ENCODE peak calls at places on chromosomes 6 and 20, in ten cellular contexts. Q is neural progenitor cell, H is thoracic aorta, O is HepG2, G is MM.1S, C is psoas muscle, L is uterus, R is A549, S is HCT116, K is keratinocyte. A is an unnamed sample.
A peak's percentile ranks its signal among the peaks of the same experiment; 100 is the strongest.

GRCh38 chr20:59785118-59785959 is 148.1 kb downstream of the SYCP2 start:
- DNase-seq in S (no peak), K (no peak), R (no peak), G (no peak), H (no peak), C (no peak), L (no peak), O (no peak), Q (no peak), A (no peak)

GRCh38 chr6:157798851-157799250 is 24.2 kb upstream of the SNX9 start:
- DNase-seq in O (no peak), K (no peak), R (no peak), L (no peak), H (no peak), S (no peak), Q (no peak), G (no peak), C (no peak), A (no peak)

GRCh38 chr6:677919-678318 is 15.0 kb downstream of the EXOC2 start:
- DNase-seq in Q (no peak), O (no peak), R (no peak), G (no peak), L (no peak), H (no peak), C (no peak), K (no peak), S (no peak), A (no peak)

GRCh38 chr6:35960192-35960591 is 39.3 kb upstream of the SRPK1 start:
- DNase-seq in O (no peak), S (no peak), K (no peak), L (no peak), Q (no peak), H (no peak), C (no peak), R (no peak), G (no peak), A (no peak)

GRCh38 chr6:119105262-119105661 is 26.8 kb upstream of the FAM184A start:
- DNase-seq in O (no peak), S (no peak), Q (no peak), K (no peak), G (no peak), R (no peak), C (no peak), H (no peak), L (no peak), A (no peak)

GRCh38 chr20:25274891-25275812 is 27.3 kb downstream of the PYGB start:
- DNase-seq in L (peak; percentile 10), G (no peak), Q (no peak), K (no peak), S (no peak), C (peak; percentile 71), O (no peak), H (no peak), R (no peak), A (peak; percentile 57)

GRCh38 chr6:15244605-15245360 is 1.1 kb upstream of the JARID2 start:
- DNase-seq in G (peak; percentile 70), S (no peak), C (peak; percentile 96), K (no peak), Q (peak; percentile 90), H (peak; percentile 31), O (peak; percentile 55), L (peak; percentile 82), R (peak; percentile 71), A (peak; percentile 94)

GRCh38 chr6:71887006-71887743 is 825 bp downstream of the RIMS1 start:
- DNase-seq in O (no peak), C (peak; percentile 45), Q (peak; percentile 37), S (no peak), H (no peak), K (no peak), L (no peak), G (no peak), R (no peak), A (peak; percentile 60)

GRCh38 chr6:168469198-168469943 is 28.4 kb downstream of the SMOC2 start:
- DNase-seq in K (no peak), H (no peak), L (peak; percentile 55), C (peak; percentile 78), G (no peak), O (no peak), R (no peak), S (no peak), Q (peak; percentile 25), A (peak; percentile 86)

GRCh38 chr6:14270925-14271791 is 153.6 kb downstream of the CD83 start:
- DNase-seq in R (peak; percentile 92), G (no peak), Q (no peak), S (peak; percentile 99), L (no peak), H (no peak), K (peak; percentile 100), O (no peak), C (no peak), A (peak; percentile 91)

GRCh38 chr6:89387516-89388222 is 24.4 kb downstream of the RRAGD start:
- DNase-seq in L (no peak), O (no peak), K (no peak), Q (no peak), R (no peak), G (peak; percentile 79), H (no peak), C (peak; percentile 50), S (no peak), A (no peak)

GRCh38 chr6:113599444-113599843 is 257.7 kb upstream of the MARCKS start:
- DNase-seq in C (no peak), S (no peak), H (no peak), O (no peak), L (no peak), R (no peak), Q (no peak), K (no peak), G (no peak), A (no peak)

GRCh38 chr6:107603029-107603428 is 113.1 kb downstream of the SOBP start:
- DNase-seq in S (no peak), L (no peak), Q (no peak), K (no peak), H (no peak), G (no peak), C (no peak), O (no peak), R (no peak), A (no peak)
- H3K4me1 ChIP-seq in S (peaks cover 20% of the 10 kb centered on the region), L (no peaks in the 10 kb centered on the region), Q (peaks cover 82% of the 10 kb centered on the region), K (peaks cover 30% of the 10 kb centered on the region), H (peaks cover 8% of the 10 kb centered on the region), G (no peaks in the 10 kb centered on the region), C (peaks cover 48% of the 10 kb centered on the region), O (no peaks in the 10 kb centered on the region), R (peaks cover 25% of the 10 kb centered on the region), A (no peaks in the 10 kb centered on the region)

DNA sequence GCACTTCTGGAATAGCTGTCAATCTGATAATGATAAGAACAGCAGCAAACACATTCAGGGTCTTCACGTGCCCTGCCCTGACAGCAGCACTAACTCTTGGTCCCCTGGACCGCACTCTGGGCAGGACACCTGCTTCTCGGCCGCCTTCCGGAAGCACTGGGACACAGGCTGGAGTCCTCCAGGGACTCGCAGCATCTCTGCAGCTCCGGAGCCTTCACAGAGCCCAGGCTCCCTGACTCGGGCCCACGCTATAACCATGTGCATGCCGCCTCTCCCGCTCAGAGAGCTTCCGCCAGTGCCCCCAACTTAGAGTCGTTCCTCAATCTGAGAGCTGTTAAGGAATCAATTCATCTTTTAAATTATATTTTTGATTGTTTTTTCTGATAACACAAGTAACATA is 377.3 kb downstream of the TAF4 start:
- DNase-seq in K (no peak), H (no peak), O (no peak), G (no peak), L (no peak), Q (no peak), R (no peak), C (no peak), S (no peak), A (peak; percentile 41)
- H3K27ac ChIP-seq in K (no peak overlapping the region), H (no peak overlapping the region), O (no peak overlapping the region), G (no peak overlapping the region), L (no peak overlapping the region), Q (no peak overlapping the region), R (no peak overlapping the region), C (no peak overlapping the region), S (no peak overlapping the region), A (no peak overlapping the region)

DNA sequence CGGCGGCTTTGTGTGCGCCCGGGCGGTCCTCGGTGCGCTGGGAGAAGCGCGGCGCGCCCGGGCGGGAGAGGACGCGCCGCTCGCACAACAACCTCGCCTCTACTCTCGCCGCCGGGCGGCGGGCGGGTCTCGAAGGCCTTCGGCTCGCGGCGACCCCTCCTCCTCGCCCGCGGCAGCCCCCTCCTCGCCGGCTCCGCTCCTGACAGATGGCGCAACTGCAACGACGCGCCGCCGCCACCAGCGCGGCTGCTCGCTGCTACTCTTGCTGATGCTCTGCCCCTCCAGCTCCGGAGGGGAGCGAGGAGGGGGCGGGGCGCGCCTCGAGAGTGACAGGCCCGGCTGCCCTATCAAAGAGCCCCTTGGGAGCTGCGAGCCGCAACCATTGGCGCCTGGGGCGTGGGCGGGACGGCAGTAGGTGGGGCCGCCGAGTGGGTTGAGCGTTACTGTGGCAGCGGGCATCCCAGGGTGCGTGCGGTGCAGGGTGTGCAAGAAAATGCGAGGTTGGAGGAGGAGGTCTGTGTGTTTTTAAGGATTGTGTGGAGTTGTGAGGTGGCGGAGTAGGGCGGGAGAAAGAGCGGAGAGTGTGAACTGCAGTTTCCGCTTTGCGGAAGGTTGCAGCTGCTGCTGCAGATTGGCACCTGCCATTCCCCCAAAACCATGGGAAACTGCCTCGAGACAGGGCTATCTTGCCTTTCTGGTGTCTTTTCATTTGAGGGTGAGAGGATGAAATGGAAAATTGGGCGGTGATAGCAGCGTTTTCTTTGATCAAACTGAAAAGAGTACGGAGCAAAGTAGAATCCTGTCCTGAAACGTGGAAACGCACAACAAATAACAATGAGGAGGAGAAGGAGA is at the start of gene FYN:
- DNase-seq in R (peak; percentile 89), K (peak; percentile 62), S (peak; percentile 86), Q (peak; percentile 99), C (peak; percentile 98), H (peak; percentile 87), O (peak; percentile 92), L (peak; percentile 98), G (peak; percentile 95), A (peak; percentile 99)
- TF ChIP-seq CTCF in R (no peak), K (peak; percentile 40), S (peak; percentile 34), Q (peak; percentile 48), C (peak; percentile 37), H (peak; percentile 75), O (peak; percentile 47), L (peak; percentile 20), G (peak; percentile 33), A (peak; percentile 29)

GRCh38 chr20:62622877-62623487 is 19.3 kb upstream of the SLCO4A1 start:
- DNase-seq in S (no peak), H (no peak), L (no peak), Q (no peak), R (no peak), K (no peak), G (no peak), C (peak; percentile 55), O (no peak), A (peak; percentile 87)

GRCh38 chr20:62623488-62624324 is 18.6 kb upstream of the SLCO4A1 start:
- DNase-seq in H (peak; percentile 83), Q (peak; percentile 89), O (peak; percentile 98), R (peak; percentile 83), L (peak; percentile 96), C (peak; percentile 96), G (peak; percentile 90), K (peak; percentile 75), S (peak; percentile 73), A (peak; percentile 99)

GRCh38 chr20:62622178-62622876 is 20.0 kb upstream of the SLCO4A1 start:
- DNase-seq in O (no peak), K (no peak), G (no peak), L (no peak), R (no peak), S (no peak), H (no peak), Q (no peak), C (peak; percentile 53), A (peak; percentile 75)

GRCh38 chr20:62620624-62621023 is 21.7 kb upstream of the SLCO4A1 start:
- DNase-seq in C (peak; percentile 48), S (no peak), Q (no peak), K (no peak), H (no peak), G (no peak), R (no peak), O (no peak), L (no peak), A (peak; percentile 83)

GRCh38 chr20:62621251-62622110 is 20.8 kb upstream of the SLCO4A1 start:
- DNase-seq in R (no peak), O (no peak), K (no peak), C (peak; percentile 52), G (no peak), S (no peak), H (no peak), Q (no peak), L (no peak), A (peak; percentile 91)
- H3K4me1 ChIP-seq in R (peaks cover 42% of the 10 kb centered on the region), O (peaks cover 79% of the 10 kb centered on the region), K (peaks cover 23% of the 10 kb centered on the region), C (peaks cover 27% of the 10 kb centered on the region), G (peaks cover 11% of the 10 kb centered on the region), S (peaks cover 73% of the 10 kb centered on the region), H (peaks cover 23% of the 10 kb centered on the region), Q (peaks cover 21% of the 10 kb centered on the region), L (peaks cover 9% of the 10 kb centered on the region), A (peaks cover 18% of the 10 kb centered on the region)

A was measured in kidney.